ENCODE peak calls at places on chromosomes 6 and 20, in five cellular contexts. M is small intestine, X is RWPE1, Y is pancreas, L is tibial artery. S is an unnamed sample.

GRCh38 chr6:35014786-35015185 is 125.7 kb downstream of the ANKS1A start:
- DNase-seq in M (no peak), X (peak; percentile 20), Y (no peak), L (no peak), S (no peak)

GRCh38 chr6:17032595-17033591 is 69.0 kb upstream of the STMND1 start:
- DNase-seq in M (peak; percentile 14), X (peak; percentile 85), Y (peak; percentile 80), L (peak; percentile 87), S (peak; percentile 63)

GRCh38 chr6:69018911-69019310 is 383.8 kb downstream of the ADGRB3 start:
- DNase-seq in M (no peak), X (no peak), Y (no peak), L (no peak), S (no peak)

GRCh38 chr20:60586417-60587105 is 628.3 kb downstream of the CDH26 start:
- DNase-seq in M (no peak), X (no peak), Y (no peak), L (no peak), S (no peak)

GRCh38 chr20:49965781-49966304 is 16.9 kb upstream of the SNAI1 start:
- DNase-seq in M (no peak), X (no peak), Y (peak; percentile 54), L (no peak), S (no peak)

GRCh38 chr6:122735618-122736017 is 43.9 kb upstream of the FABP7 start:
- DNase-seq in M (no peak), X (peak; percentile 85), Y (no peak), L (no peak), S (no peak)

GRCh38 chr6:157814883-157815282 is 8.2 kb upstream of the SNX9 start:
- DNase-seq in M (no peak), X (no peak), Y (no peak), L (no peak), S (no peak)

GRCh38 chr6:105883966-105884365 is 202.2 kb upstream of the PRDM1 start:
- DNase-seq in M (no peak), X (no peak), Y (no peak), L (no peak), S (no peak)

GRCh38 chr6:33343953-33344611 is 26.5 kb upstream of the ZBTB22 start:
- DNase-seq in M (peak; percentile 47), X (no peak), Y (no peak), L (no peak), S (no peak)

GRCh38 chr20:18428490-18429173 is 38.2 kb downstream of the DZANK1 start:
- DNase-seq in M (peak; percentile 82), X (no peak), Y (peak; percentile 20), L (no peak), S (no peak)

GRCh38 chr6:141169419-141169818 is 963.3 kb upstream of the GJE1 start:
- DNase-seq in M (no peak), X (no peak), Y (no peak), L (no peak), S (no peak)

GRCh38 chr6:159463440-159463839 is 229.6 kb downstream of the SOD2 start:
- DNase-seq in M (no peak), X (no peak), Y (no peak), L (no peak), S (no peak)

GRCh38 chr6:52346503-52346902 is 15.4 kb upstream of the PAQR8 start:
- DNase-seq in M (no peak), X (no peak), Y (no peak), L (no peak), S (no peak)

GRCh38 chr6:77092971-77093370 is 370.3 kb downstream of the HTR1B start:
- DNase-seq in M (no peak), X (no peak), Y (no peak), L (no peak), S (no peak)

GRCh38 chr20:36881331-36881730 is 5.4 kb downstream of the TLDC2 start:
- DNase-seq in M (no peak), X (no peak), Y (no peak), L (no peak), S (peak; percentile 74)

GRCh38 chr20:2640899-2641298 is 11.5 kb upstream of the NOP56 start:
- DNase-seq in M (no peak), X (no peak), Y (no peak), L (no peak), S (no peak)

GRCh38 chr6:1485678-1486077 is 96.3 kb downstream of the FOXF2 start:
- DNase-seq in M (peak; percentile 9), X (peak; percentile 89), Y (no peak), L (no peak), S (no peak)

DNA sequence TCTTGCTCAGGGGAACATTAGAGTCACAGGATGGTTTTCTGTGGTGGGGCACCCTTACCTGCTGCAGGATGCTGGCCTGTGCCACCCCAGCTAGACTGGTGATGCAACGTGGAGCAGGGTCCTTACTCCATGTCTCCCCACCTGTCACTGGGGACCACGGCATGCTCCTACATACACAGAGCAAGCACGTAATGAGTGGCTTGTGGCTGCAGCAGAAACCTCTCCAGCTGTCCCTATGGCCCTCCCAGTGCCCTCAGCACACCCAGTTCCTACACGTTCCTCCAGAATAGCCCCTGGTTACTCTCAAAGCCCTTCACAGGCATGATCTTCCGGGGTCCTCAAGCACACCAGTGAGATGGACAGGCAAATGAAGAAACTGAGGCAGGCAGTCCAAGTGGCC is 3.2 kb upstream of the LSM14B start:
- DNase-seq in M (no peak), X (no peak), Y (no peak), L (no peak), S (no peak)
- H3K27ac ChIP-seq in M (no peak overlapping the region), X (no peak overlapping the region), Y (peak overlapping the region; percentile 70), L (peak overlapping the region; percentile 95), S (no peak overlapping the region)

GRCh38 chr6:11366934-11367637 is 134.6 kb upstream of the NEDD9 start:
- DNase-seq in M (no peak), X (no peak), Y (no peak), L (no peak), S (no peak)

GRCh38 chr6:11368264-11368663 is 135.8 kb upstream of the NEDD9 start:
- DNase-seq in M (no peak), X (no peak), Y (no peak), L (no peak), S (no peak)

GRCh38 chr6:11364971-11365397 is 132.5 kb upstream of the NEDD9 start:
- DNase-seq in M (no peak), X (no peak), Y (no peak), L (no peak), S (no peak)

GRCh38 chr6:11367638-11368199 is 135.3 kb upstream of the NEDD9 start:
- DNase-seq in M (no peak), X (no peak), Y (peak; percentile 9), L (no peak), S (no peak)

GRCh38 chr6:11366183-11366933 is 133.9 kb upstream of the NEDD9 start:
- DNase-seq in M (no peak), X (no peak), Y (no peak), L (no peak), S (no peak)
- H3K27ac ChIP-seq in M (no peak overlapping the region), X (no peak overlapping the region), Y (peak overlapping the region; percentile 22), L (peak overlapping the region; percentile 73), S (peak overlapping the region; percentile 82)

GRCh38 chr6:44034931-44035345 is 92.3 kb downstream of the MRPL14 start:
- DNase-seq in M (no peak), X (no peak), Y (no peak), L (no peak), S (peak; percentile 16)

GRCh38 chr6:44037847-44038542 is 89.3 kb downstream of the MRPL14 start:
- DNase-seq in M (no peak), X (no peak), Y (no peak), L (peak; percentile 15), S (no peak)

GRCh38 chr6:44036196-44036595 is 91.1 kb downstream of the MRPL14 start:
- DNase-seq in M (no peak), X (no peak), Y (no peak), L (no peak), S (peak; percentile 19)

GRCh38 chr6:44035621-44036020 is 91.6 kb downstream of the MRPL14 start:
- DNase-seq in M (no peak), X (no peak), Y (no peak), L (peak; percentile 52), S (no peak)

GRCh38 chr6:44036699-44037101 is 90.6 kb downstream of the MRPL14 start:
- DNase-seq in M (no peak), X (no peak), Y (no peak), L (no peak), S (peak; percentile 31)
- H3K27ac ChIP-seq in M (no peak overlapping the region), X (peak overlapping the region; percentile 51), Y (no peak overlapping the region), L (no peak overlapping the region), S (no peak overlapping the region)

GRCh38 chr20:45406260-45407066 is 1.6 kb upstream of the DBNDD2 start:
- DNase-seq in M (peak; percentile 71), X (peak; percentile 77), Y (peak; percentile 65), L (peak; percentile 71), S (peak; percentile 93)

GRCh38 chr20:45407067-45407745 is 883 bp upstream of the DBNDD2 start:
- DNase-seq in M (peak; percentile 42), X (peak; percentile 58), Y (peak; percentile 32), L (peak; percentile 65), S (peak; percentile 38)

GRCh38 chr20:45405566-45406259 is 2.4 kb upstream of the DBNDD2 start:
- DNase-seq in M (peak; percentile 39), X (peak; percentile 34), Y (no peak), L (no peak), S (peak; percentile 80)

GRCh38 chr20:45402946-45403345 is 5.1 kb upstream of the DBNDD2 start:
- DNase-seq in M (no peak), X (no peak), Y (no peak), L (no peak), S (no peak)

DNA sequence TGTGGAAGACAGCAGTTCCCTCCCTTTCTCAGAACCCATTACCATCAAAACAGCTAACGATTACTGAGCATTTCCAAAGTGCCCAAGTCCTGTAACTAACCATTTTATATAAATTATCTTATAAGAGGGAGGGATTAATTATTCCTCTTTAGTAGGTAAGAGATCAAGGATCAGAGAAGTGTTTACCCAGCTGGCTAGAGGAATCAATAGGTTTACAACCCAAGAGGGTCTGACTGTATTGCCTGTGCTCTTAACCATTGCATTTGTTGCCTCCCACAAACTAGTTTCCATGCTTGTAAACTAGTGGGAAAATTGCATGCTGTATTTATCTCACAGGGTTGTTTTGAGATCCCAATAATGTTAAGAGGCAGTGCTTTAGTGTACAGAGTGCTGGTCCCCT is 3.7 kb upstream of the DBNDD2 start:
- DNase-seq in M (peak; percentile 48), X (no peak), Y (no peak), L (no peak), S (no peak)
- H3K27ac ChIP-seq in M (no peak overlapping the region), X (no peak overlapping the region), Y (no peak overlapping the region), L (no peak overlapping the region), S (no peak overlapping the region)

DNA sequence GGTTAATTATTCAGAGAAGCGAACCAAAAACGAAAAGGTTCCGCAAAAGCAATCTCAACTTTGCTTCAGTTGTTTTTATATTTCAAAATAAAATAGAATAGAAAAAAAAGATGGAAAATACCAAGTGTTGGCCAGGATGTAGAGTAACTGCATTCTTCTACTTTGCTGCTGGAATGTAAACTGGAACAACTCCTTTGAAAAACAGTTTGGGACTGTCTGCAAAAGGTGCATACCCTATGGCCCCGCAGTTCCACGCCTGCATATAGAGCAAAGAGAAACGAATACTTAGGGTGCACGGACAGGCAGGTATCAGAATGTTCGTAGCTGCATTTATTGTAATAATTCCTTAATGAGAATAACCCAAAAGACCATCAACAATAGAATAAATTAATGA is 574 bp upstream of the RAB23 start:
- DNase-seq in M (peak; percentile 10), X (no peak), Y (no peak), L (no peak), S (no peak)
- H3K27ac ChIP-seq in M (no peak overlapping the region), X (peak overlapping the region; percentile 95), Y (no peak overlapping the region), L (peak overlapping the region; percentile 96), S (peak overlapping the region; percentile 78)